ENCODE peak calls at places on chromosome 1, in four cellular contexts. One of them, this sample, is unnamed.

GRCh38 chr1:77412794-77413530 is 131.1 kb downstream of the AK5 start:
- DNase-seq in GM12878: no peak
- DNase-seq in A549: no peak
- DNase-seq in K562: no peak
- DNase-seq in this sample: no peak

GRCh38 chr1:169527461-169528213 is 41.9 kb upstream of the SLC19A2 start:
- DNase-seq in K562: no peak
- DNase-seq in GM12878: no peak
- DNase-seq in A549: no peak
- DNase-seq in this sample: no peak

GRCh38 chr1:96927125-96927524 is 205.5 kb downstream of the PTBP2 start:
- DNase-seq in A549: no peak
- DNase-seq in K562: no peak
- DNase-seq in GM12878: no peak
- DNase-seq in this sample: no peak

GRCh38 chr1:47424336-47424982 is 8.4 kb downstream of the FOXE3 start:
- DNase-seq in K562: peak
- DNase-seq in A549: peak
- DNase-seq in GM12878: no peak
- DNase-seq in this sample: peak

GRCh38 chr1:9792156-9793042 is 31.4 kb downstream of the CLSTN1 start:
- DNase-seq in K562: no peak
- DNase-seq in A549: no peak
- DNase-seq in GM12878: no peak
- DNase-seq in this sample: no peak

GRCh38 chr1:15963968-15964648 is 11.8 kb downstream of the ZBTB17 start:
- DNase-seq in A549: no peak
- DNase-seq in GM12878: no peak
- DNase-seq in K562: no peak
- DNase-seq in this sample: no peak

GRCh38 chr1:159821171-159821867 is 5.4 kb upstream of the SLAMF8 start:
- DNase-seq in A549: peak
- DNase-seq in GM12878: no peak
- DNase-seq in K562: peak
- DNase-seq in this sample: no peak

GRCh38 chr1:225559902-225560301 is 93.0 kb downstream of the ENAH start:
- DNase-seq in GM12878: no peak
- DNase-seq in K562: no peak
- DNase-seq in A549: no peak
- DNase-seq in this sample: no peak

GRCh38 chr1:61486783-61487505 is 238.0 kb downstream of the TM2D1 start:
- DNase-seq in A549: no peak
- DNase-seq in K562: no peak
- DNase-seq in GM12878: no peak
- DNase-seq in this sample: no peak

GRCh38 chr1:228348708-228349467 is 57.7 kb downstream of the TRIM11 start:
- DNase-seq in K562: no peak
- DNase-seq in A549: no peak
- DNase-seq in GM12878: no peak
- DNase-seq in this sample: no peak

GRCh38 chr1:210262897-210263272 is 30.3 kb downstream of the SERTAD4 start:
- DNase-seq in GM12878: no peak
- DNase-seq in K562: no peak
- DNase-seq in A549: no peak
- DNase-seq in this sample: no peak

GRCh38 chr1:116538527-116538926 is 32.3 kb downstream of the CD58 start:
- DNase-seq in A549: peak
- DNase-seq in K562: no peak
- DNase-seq in GM12878: no peak
- DNase-seq in this sample: peak

GRCh38 chr1:239025997-239026694 is 360.2 kb upstream of the CHRM3 start:
- DNase-seq in A549: no peak
- DNase-seq in GM12878: no peak
- DNase-seq in K562: no peak
- DNase-seq in this sample: no peak

GRCh38 chr1:36938807-36939206 is 95.5 kb downstream of the GRIK3 start:
- DNase-seq in A549: no peak
- DNase-seq in K562: no peak
- DNase-seq in GM12878: no peak
- DNase-seq in this sample: no peak

GRCh38 chr1:170959385-170959784 is 24.1 kb downstream of the MROH9 start:
- DNase-seq in GM12878: no peak
- DNase-seq in K562: no peak
- DNase-seq in A549: no peak
- DNase-seq in this sample: no peak

DNA sequence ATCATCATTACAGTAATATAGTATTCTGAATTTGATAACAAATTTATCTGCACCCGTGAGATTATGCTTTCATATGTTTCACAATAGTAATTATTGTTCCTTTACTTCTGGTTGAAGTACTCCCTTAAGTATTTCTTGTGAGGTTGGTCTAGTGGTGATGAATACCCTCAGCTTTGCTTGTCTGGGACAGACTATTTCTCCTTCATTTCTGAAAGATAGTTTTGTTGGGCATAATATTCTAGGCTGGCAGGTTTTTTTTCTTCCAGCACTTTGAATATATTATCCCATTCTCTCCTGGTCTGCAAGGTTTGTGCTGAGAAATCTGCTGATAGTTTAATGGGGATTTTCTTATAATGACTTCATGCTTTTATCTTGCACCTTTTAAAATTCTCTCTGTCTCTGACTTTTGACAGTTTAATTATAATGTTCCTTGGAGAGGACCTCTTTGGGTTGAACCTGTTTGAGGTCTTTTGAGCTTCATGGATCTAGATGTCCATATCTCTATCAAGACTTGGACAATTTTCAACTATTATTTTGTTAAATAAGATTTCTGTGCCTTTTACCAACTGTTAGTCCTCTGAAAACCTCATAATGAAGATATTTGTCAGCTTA is 371.5 kb upstream of the VAMP3 start:
- DNase-seq in K562: no peak
- DNase-seq in GM12878: no peak
- DNase-seq in A549: no peak
- DNase-seq in this sample: no peak
- TF ChIP-seq POLR2AphosphoS2 in K562: no peak
- TF ChIP-seq POLR2AphosphoS2 in GM12878: no peak
- TF ChIP-seq POLR2AphosphoS2 in A549: no peak
- TF ChIP-seq POLR2AphosphoS2 in this sample: no peak

GRCh38 chr1:243561588-243562319 is 288.3 kb downstream of the AKT3 start:
- DNase-seq in A549: no peak
- DNase-seq in GM12878: no peak
- DNase-seq in K562: no peak
- DNase-seq in this sample: no peak
- TF ChIP-seq POLR2AphosphoS2 in A549: no peak
- TF ChIP-seq POLR2AphosphoS2 in GM12878: no peak
- TF ChIP-seq POLR2AphosphoS2 in K562: no peak
- TF ChIP-seq POLR2AphosphoS2 in this sample: no peak

DNA sequence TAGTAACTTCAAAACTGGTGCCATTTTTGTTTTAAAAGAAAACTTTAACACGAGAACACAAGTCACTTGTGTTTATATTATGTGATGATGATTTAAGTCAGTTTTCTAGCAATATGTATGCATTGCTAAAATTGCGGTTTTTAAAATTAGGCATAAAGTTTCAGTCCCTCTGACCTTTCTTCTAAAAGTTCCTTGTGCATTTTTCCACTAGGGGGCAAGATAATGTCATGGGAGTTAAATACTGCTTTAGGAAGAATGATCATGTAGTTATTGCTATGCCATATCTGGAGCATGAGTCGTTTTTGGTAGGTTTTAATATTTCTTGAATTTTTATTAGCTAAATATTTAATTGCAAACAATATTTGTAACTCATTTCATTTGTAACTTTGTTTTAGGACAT is 10.7 kb downstream of the CDC7 start:
- DNase-seq in K562: peak
- DNase-seq in A549: peak
- DNase-seq in GM12878: no peak
- DNase-seq in this sample: peak
- TF ChIP-seq POLR2AphosphoS2 in K562: no peak
- TF ChIP-seq POLR2AphosphoS2 in A549: no peak
- TF ChIP-seq POLR2AphosphoS2 in GM12878: no peak
- TF ChIP-seq POLR2AphosphoS2 in this sample: no peak

GRCh38 chr1:204984499-204984898 is 58.5 kb upstream of the CNTN2 start:
- DNase-seq in K562: peak
- DNase-seq in A549: no peak
- DNase-seq in GM12878: no peak
- DNase-seq in this sample: no peak
- TF ChIP-seq POLR2AphosphoS2 in K562: no peak
- TF ChIP-seq POLR2AphosphoS2 in A549: no peak
- TF ChIP-seq POLR2AphosphoS2 in GM12878: no peak
- TF ChIP-seq POLR2AphosphoS2 in this sample: no peak

DNA sequence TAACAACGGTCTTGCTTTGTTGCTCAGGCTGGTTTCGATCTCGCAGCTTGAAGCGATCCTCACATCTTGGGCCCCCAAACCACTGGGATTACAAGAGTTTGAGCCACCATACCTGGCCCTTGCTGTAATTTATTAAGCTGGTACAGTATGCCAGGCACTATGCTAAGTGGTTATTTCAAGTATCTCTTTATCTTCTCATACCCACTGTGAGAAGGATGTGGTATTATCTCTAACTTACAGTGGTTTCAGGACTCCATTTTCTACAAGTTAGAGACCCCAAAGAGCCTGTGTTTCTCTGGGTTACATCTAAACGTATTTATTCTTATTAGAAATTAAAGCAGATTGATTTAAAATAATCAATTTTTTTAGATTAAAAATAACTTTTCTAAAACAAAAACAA is 8.1 kb upstream of the ST3GAL3 start:
- DNase-seq in GM12878: no peak
- DNase-seq in K562: no peak
- DNase-seq in A549: no peak
- DNase-seq in this sample: no peak
- TF ChIP-seq POLR2AphosphoS2 in GM12878: no peak
- TF ChIP-seq POLR2AphosphoS2 in K562: no peak
- TF ChIP-seq POLR2AphosphoS2 in A549: no peak
- TF ChIP-seq POLR2AphosphoS2 in this sample: no peak

DNA sequence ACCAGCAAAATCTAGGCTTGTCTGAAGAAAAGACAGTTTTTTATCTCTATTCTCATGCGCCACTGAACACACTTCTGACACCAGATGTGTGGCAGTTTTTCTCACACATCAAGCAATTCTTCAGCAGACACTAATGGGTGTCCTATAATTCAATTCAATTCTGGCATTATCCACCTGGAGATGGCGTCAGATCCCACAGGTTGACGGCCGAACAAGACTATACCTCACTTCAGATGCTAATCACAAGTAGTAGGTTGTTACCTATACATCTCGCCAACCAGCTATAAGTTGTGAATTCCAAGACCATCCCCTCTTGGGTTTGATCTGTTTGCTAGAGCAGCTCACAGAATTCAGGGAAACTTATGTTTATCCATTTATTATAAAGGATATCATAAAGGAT is 89.9 kb upstream of the ARTN start:
- DNase-seq in GM12878: no peak
- DNase-seq in A549: no peak
- DNase-seq in K562: no peak
- DNase-seq in this sample: no peak
- TF ChIP-seq POLR2AphosphoS2 in GM12878: no peak
- TF ChIP-seq POLR2AphosphoS2 in A549: no peak
- TF ChIP-seq POLR2AphosphoS2 in K562: no peak
- TF ChIP-seq POLR2AphosphoS2 in this sample: no peak

DNA sequence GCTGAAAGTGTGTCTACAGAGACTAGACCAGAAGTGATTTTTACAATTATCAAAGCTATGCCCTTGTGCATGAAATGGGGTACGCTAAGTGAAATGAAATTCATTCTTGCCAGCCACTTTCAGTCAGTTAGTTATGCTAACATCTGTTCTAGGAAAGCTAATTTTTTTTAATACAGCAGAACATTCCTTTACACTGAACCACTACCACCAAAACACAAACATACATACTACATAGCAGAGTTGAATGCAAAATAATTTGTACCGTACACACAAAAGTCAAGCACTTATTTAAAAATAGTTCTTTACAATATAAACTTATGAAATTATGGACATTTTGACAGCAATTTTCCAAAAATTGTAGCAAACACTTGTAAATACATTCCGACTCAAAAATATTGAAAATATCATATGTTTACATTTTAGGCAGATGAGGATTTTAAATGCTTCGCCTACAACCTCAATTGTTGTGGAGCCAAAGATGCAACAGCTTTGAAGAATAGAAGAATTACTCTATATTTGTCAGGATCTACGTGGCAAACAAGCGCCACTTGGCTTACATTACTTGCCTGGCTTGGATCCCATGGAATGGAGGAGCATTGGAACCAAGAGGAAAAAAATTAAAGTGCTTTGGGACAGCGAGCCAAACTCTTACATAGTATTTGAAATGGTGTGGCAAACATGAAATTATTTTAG is 30.6 kb downstream of the WLS start:
- DNase-seq in K562: no peak
- DNase-seq in A549: no peak
- DNase-seq in GM12878: no peak
- DNase-seq in this sample: no peak
- TF ChIP-seq POLR2AphosphoS2 in K562: no peak
- TF ChIP-seq POLR2AphosphoS2 in A549: no peak
- TF ChIP-seq POLR2AphosphoS2 in GM12878: no peak
- TF ChIP-seq POLR2AphosphoS2 in this sample: no peak

GRCh38 chr1:246595146-246595545 is 28.9 kb downstream of the CNST start:
- DNase-seq in K562: no peak
- DNase-seq in GM12878: no peak
- DNase-seq in A549: no peak
- DNase-seq in this sample: no peak

GRCh38 chr1:246591047-246591446 is 24.8 kb downstream of the CNST start:
- DNase-seq in GM12878: no peak
- DNase-seq in K562: no peak
- DNase-seq in A549: no peak
- DNase-seq in this sample: no peak

GRCh38 chr1:246591504-246591903 is 25.2 kb downstream of the CNST start:
- DNase-seq in GM12878: peak
- DNase-seq in K562: no peak
- DNase-seq in A549: no peak
- DNase-seq in this sample: no peak

GRCh38 chr1:246592695-246593094 is 26.4 kb downstream of the CNST start:
- DNase-seq in GM12878: no peak
- DNase-seq in A549: no peak
- DNase-seq in K562: no peak
- DNase-seq in this sample: no peak

GRCh38 chr1:246591958-246592357 is 25.7 kb downstream of the CNST start:
- DNase-seq in K562: no peak
- DNase-seq in A549: no peak
- DNase-seq in GM12878: no peak
- DNase-seq in this sample: no peak
- TF ChIP-seq POLR2AphosphoS2 in K562: no peak
- TF ChIP-seq POLR2AphosphoS2 in A549: no peak
- TF ChIP-seq POLR2AphosphoS2 in GM12878: no peak
- TF ChIP-seq POLR2AphosphoS2 in this sample: no peak

DNA sequence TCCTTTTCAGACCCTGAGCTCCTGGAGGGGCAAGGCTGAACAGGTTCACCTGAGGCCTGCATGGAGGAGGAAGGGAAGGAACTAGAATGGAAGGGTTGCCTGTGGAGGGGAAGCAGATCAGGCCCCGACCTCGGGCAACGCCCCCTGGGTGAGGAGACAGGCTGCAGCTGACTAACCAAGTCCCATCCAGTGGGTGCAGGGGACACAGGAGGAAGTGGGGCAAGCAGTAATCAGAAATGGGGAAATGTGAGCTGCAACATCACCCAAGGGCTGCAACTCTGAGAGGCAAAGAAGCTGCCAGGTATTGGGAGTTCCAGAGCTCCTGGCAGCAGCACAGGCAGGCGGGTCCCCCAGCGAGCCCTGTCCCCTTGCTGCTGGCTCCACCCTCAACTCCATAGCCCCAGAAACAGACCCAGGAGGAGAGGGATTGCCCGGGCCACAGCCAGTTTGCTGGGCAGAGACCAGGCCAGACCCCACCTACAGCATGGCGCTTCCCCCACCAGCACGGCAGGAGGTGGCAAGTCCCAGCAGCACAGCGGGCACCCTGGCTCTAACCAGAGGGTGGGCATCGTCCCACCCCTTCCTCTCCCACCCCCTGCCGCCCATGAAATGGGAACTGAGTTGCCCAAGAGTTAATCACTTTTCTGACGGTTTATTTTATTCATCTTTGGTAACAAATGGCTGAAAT is 38.5 kb downstream of the MRPL37 start:
- DNase-seq in GM12878: no peak
- DNase-seq in K562: no peak
- DNase-seq in A549: no peak
- DNase-seq in this sample: no peak
- TF ChIP-seq POLR2AphosphoS2 in GM12878: no peak
- TF ChIP-seq POLR2AphosphoS2 in K562: no peak
- TF ChIP-seq POLR2AphosphoS2 in A549: no peak
- TF ChIP-seq POLR2AphosphoS2 in this sample: no peak